ENCODE peak calls at places on chromosomes 6 and 20, in six cellular contexts. P is CD4-positive, alpha-beta memory T cell; D is A549; X is tibial nerve; U is heart right ventricle; G is cardiac muscle cell. J is an unnamed sample. For H3K4me1 and H3K9me3, the result is how much of the 10 kb centered on the place peaks cover.

GRCh38 chr20:63360850-63361497 is at the start of gene CHRNA4:
- DNase-seq in P (no peak), D (no peak), X (no peak), U (peak), G (peak), J (no peak)

GRCh38 chr20:37892001-37892400 is 10.9 kb upstream of the VSTM2L start:
- DNase-seq in P (no peak), D (no peak), X (no peak), U (no peak), G (no peak), J (peak)

GRCh38 chr20:25399038-25399430 is 8.4 kb upstream of the ABHD12 start:
- DNase-seq in P (peak), D (peak), X (no peak), U (no peak), G (peak), J (peak)

GRCh38 chr6:135162678-135163439 is 18.2 kb upstream of the MYB start:
- DNase-seq in P (peak), D (peak), X (no peak), U (no peak), G (peak), J (peak)

GRCh38 chr20:63538204-63539091 is 1.3 kb upstream of the PTK6 start:
- DNase-seq in P (peak), D (peak), X (no peak), U (no peak), G (no peak), J (peak)

GRCh38 chr20:6384368-6384767 is 261.5 kb upstream of the FERMT1 start:
- DNase-seq in P (no peak), D (no peak), X (no peak), U (no peak), G (peak), J (no peak)

GRCh38 chr6:151690303-151690702 is 117.2 kb upstream of the ESR1 start:
- DNase-seq in P (peak), D (no peak), X (no peak), U (no peak), G (no peak), J (no peak)

GRCh38 chr6:105485456-105485855 is 82.6 kb upstream of the PREP start:
- DNase-seq in P (no peak), D (no peak), X (no peak), U (no peak), G (no peak), J (no peak)

GRCh38 chr20:44897133-44897532 is 11.6 kb downstream of the YWHAB start:
- DNase-seq in P (no peak), D (no peak), X (no peak), U (no peak), G (no peak), J (peak)

GRCh38 chr20:31835977-31836852 is 9.2 kb downstream of the FOXS1 start:
- DNase-seq in P (no peak), D (peak), X (peak), U (peak), G (no peak), J (peak)

GRCh38 chr6:42929928-42930360 is 664 bp downstream of the CNPY3 start:
- DNase-seq in P (no peak), D (peak), X (no peak), U (no peak), G (peak), J (peak)

GRCh38 chr20:4193053-4193452 is 177.7 kb upstream of the RNF24 start:
- DNase-seq in P (no peak), D (no peak), X (no peak), U (no peak), G (no peak), J (no peak)

GRCh38 chr6:16855460-16855859 is 94.2 kb upstream of the ATXN1 start:
- DNase-seq in P (no peak), D (no peak), X (no peak), U (no peak), G (no peak), J (no peak)

GRCh38 chr6:30727920-30728605 is 7.9 kb downstream of the TUBB start:
- DNase-seq in P (no peak), D (no peak), X (no peak), U (no peak), G (no peak), J (no peak)

GRCh38 chr6:105021399-105021798 is 64.5 kb downstream of the LIN28B start:
- DNase-seq in P (no peak), D (no peak), X (no peak), U (no peak), G (no peak), J (no peak)

GRCh38 chr6:3340358-3340798 is 81.6 kb downstream of the PSMG4 start:
- DNase-seq in P (no peak), D (no peak), X (no peak), U (no peak), G (no peak), J (no peak)

GRCh38 chr20:58171796-58172425 is 56.5 kb downstream of the ANKRD60 start:
- DNase-seq in P (no peak), D (no peak), X (no peak), U (no peak), G (no peak), J (no peak)

GRCh38 chr20:30489604-30490003 is 767.9 kb upstream of the DEFB115 start:
- DNase-seq in P (no peak), D (no peak), X (no peak), U (no peak), G (peak), J (no peak)

GRCh38 chr20:46546293-46546692 is 4.2 kb downstream of the OCSTAMP start:
- DNase-seq in P (no peak), D (no peak), X (no peak), U (no peak), G (no peak), J (no peak)

GRCh38 chr20:19944772-19945459 is 72.2 kb upstream of the NAA20 start:
- DNase-seq in P (no peak), D (no peak), X (no peak), U (no peak), G (no peak), J (no peak)

GRCh38 chr6:10719386-10720228 is 3.3 kb upstream of the TMEM14C start:
- DNase-seq in P (peak), D (no peak), X (no peak), U (peak), G (no peak), J (peak)

GRCh38 chr20:54123587-54124180 is 50.1 kb downstream of the CYP24A1 start:
- DNase-seq in P (no peak), D (peak), X (no peak), U (no peak), G (peak), J (peak)

GRCh38 chr6:39343461-39343870 is 21.0 kb upstream of the KCNK16 start:
- DNase-seq in P (no peak), D (no peak), X (no peak), U (no peak), G (no peak), J (no peak)

GRCh38 chr6:111858347-111858746 is 14.9 kb downstream of the FYN start:
- DNase-seq in P (no peak), D (no peak), X (no peak), U (no peak), G (no peak), J (no peak)

GRCh38 chr20:50470249-50470858 is 39.8 kb upstream of the PTPN1 start:
- DNase-seq in P (no peak), D (no peak), X (no peak), U (no peak), G (no peak), J (no peak)

GRCh38 chr6:150420428-150420827 is 51.6 kb downstream of the IYD start:
- DNase-seq in P (no peak), D (no peak), X (no peak), U (no peak), G (no peak), J (no peak)

GRCh38 chr20:35369804-35370203 is 42.0 kb downstream of the UQCC1 start:
- DNase-seq in P (no peak), D (no peak), X (no peak), U (no peak), G (peak), J (no peak)

GRCh38 chr6:71665931-71666330 is 220.4 kb upstream of the RIMS1 start:
- DNase-seq in P (no peak), D (no peak), X (no peak), U (no peak), G (no peak), J (no peak)

GRCh38 chr20:58718121-58718563 is 25.5 kb downstream of the NPEPL1 start:
- DNase-seq in P (no peak), D (no peak), X (no peak), U (no peak), G (no peak), J (no peak)

GRCh38 chr6:163719028-163719742 is 304.7 kb downstream of the QKI start:
- DNase-seq in P (no peak), D (no peak), X (no peak), U (no peak), G (no peak), J (no peak)

GRCh38 chr6:3409699-3410384 is 47.0 kb downstream of the SLC22A23 start:
- DNase-seq in P (no peak), D (no peak), X (no peak), U (no peak), G (peak), J (peak)

GRCh38 chr6:41636803-41637178 is 1.5 kb upstream of the MDFI start:
- DNase-seq in P (no peak), D (peak), X (no peak), U (no peak), G (no peak), J (peak)

GRCh38 chr6:25296217-25296905 is 17.2 kb downstream of the CARMIL1 start:
- DNase-seq in P (no peak), D (no peak), X (no peak), U (no peak), G (peak), J (peak)

GRCh38 chr6:152368761-152369624 is 268.2 kb downstream of the SYNE1 start:
- DNase-seq in P (no peak), D (no peak), X (no peak), U (peak), G (no peak), J (no peak)

GRCh38 chr6:142846883-142847287 is 98.1 kb downstream of the HIVEP2 start:
- DNase-seq in P (no peak), D (no peak), X (no peak), U (no peak), G (no peak), J (no peak)
- H3K4me1 ChIP-seq in P (half or more), D (half or more), X (half or more), U (half or more), G (under half), J (under half)

GRCh38 chr6:47029865-47030561 is 12.1 kb downstream of the ADGRF1 start:
- DNase-seq in P (no peak), D (no peak), X (no peak), U (no peak), G (no peak), J (no peak)
- H3K27ac ChIP-seq in P (no peak), D (no peak), X (no peak), U (no peak), G (no peak), J (no peak)

DNA sequence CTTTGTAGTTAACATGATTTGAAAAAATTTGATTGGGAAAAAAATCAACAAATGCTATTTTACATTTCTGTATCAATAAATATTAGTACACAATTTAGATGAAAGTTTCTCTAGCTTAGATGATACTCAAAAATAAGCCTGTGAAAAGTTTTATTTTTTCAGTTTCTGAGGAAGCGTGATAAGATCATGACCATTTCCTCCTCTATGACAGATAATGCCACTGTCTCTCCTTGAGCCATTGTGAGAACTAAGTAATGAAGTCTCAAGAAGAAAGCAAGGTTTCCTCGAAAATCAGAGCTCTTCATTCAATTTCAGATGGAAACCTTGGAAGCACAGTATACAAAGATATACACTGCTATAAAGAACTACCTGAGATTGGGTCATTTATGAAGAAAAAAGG is 395.0 kb downstream of the HDGFL1 start:
- DNase-seq in P (no peak), D (no peak), X (no peak), U (no peak), G (no peak), J (no peak)
- H3K9me3 ChIP-seq in P (under half), D (under half), X (under half), U (under half), G (under half), J (under half)

GRCh38 chr6:138957903-138958302 is 30.1 kb downstream of the REPS1 start:
- DNase-seq in P (no peak), D (no peak), X (no peak), U (no peak), G (no peak), J (no peak)

GRCh38 chr6:138957484-138957883 is 30.6 kb downstream of the REPS1 start:
- DNase-seq in P (no peak), D (no peak), X (no peak), U (no peak), G (no peak), J (peak)

GRCh38 chr6:138955262-138955661 is 32.8 kb downstream of the REPS1 start:
- DNase-seq in P (no peak), D (no peak), X (no peak), U (no peak), G (no peak), J (no peak)

GRCh38 chr6:138956244-138956924 is 31.7 kb downstream of the REPS1 start:
- DNase-seq in P (no peak), D (no peak), X (no peak), U (no peak), G (no peak), J (no peak)

DNA sequence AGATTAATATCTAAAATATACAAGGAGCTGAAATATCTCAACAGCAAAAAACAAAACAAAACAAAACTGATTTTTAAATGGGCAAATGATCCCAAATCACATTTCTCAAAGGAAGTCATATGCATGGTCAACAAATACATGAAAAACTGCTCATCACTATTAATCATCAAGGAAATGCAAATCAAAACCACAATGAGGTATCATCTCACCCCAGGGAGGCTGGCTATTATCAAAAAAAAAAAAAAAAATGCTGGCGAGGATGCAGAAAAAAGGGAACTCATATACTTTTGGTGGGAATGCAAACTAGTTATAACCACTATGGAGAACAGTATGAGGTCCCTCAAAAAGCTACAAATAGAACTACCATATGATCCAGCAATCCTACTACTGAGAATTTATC is 34.6 kb downstream of the REPS1 start:
- DNase-seq in P (no peak), D (no peak), X (no peak), U (no peak), G (no peak), J (no peak)
- H3K4me1 ChIP-seq in P (under half), D (under half), X (under half), U (under half), G (under half), J (under half)

DNA sequence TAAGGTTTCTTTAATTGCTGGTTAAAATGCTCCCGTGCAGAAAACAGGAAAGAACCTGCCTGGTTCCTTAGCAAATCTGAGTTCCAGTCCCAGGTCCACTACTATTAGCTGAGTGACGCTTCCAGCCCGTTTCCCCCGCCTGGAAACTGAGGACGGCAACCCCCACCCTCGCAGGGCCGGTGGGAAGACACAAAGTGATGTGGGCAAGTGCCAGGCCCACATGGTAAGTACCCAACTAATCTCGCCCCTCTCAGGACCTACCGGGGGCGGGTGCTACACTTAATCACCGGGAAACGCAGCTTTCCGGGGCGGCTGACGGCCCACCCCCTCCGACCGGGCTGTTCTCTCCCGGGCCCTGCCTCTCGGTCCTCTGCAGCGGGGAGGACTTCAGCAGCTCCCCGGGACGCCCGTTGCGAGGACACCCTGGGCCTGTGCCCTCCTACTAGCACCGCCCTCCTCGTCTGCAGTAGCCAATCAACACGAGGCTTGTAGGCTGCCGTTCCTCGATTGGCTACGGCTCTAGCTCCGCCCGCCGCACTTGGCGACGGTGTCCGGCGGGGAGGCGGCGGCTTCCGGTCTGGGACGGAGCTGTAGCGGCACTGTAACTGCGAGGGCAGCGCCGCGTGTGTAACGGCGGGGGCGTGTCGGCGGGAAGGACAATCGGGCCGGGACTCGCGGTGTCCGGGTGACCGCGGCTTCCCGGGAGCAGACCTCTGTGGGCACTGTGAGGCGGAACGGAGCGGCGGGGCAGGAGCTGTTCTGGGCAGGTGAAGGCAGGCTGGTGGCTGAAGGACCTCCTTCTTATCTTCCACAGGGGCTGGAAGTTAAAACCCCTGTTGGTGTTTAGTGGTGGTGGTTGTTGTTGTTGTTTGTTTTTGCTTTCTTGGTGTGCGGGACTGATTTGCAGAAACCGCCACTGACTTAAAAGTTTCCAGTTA is at the start of gene ZBTB9:
- DNase-seq in P (peak), D (peak), X (peak), U (peak), G (peak), J (peak)
- H3K27ac ChIP-seq in P (peak), D (peak), X (peak), U (peak), G (peak), J (peak)

GRCh38 chr6:130676773-130677144 is 150.4 kb upstream of the SMLR1 start:
- DNase-seq in P (no peak), D (no peak), X (no peak), U (no peak), G (no peak), J (no peak)
- H3K9me3 ChIP-seq in P (under half), D (under half), X (under half), U (under half), G (under half), J (under half)

DNA sequence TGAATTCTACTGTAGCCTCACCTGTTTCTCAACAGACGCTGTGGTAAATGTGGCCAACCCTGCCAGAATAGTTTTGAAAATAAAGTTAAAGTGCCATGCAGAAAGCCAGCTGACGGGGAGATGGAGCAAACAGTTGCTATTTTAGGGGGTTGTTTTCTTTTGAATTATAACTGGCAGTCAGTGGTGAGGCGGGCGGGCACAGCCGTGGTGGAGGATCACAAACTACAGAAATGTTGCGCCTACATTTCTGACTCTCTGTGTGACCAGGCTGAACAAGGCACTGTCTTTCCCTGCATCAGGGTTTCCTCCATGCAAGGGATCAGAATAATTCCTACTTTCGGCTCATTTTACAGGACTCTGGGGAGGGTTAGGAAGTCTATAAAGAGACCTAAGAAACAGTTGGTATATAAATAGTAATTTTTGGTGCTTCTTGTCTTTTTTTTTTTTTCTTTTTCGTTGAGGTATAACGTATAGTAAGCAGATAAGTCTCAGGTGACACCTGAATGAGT is 17.2 kb downstream of the CHMP4B start:
- DNase-seq in P (no peak), D (no peak), X (no peak), U (no peak), G (no peak), J (no peak)
- H3K4me1 ChIP-seq in P (half or more), D (under half), X (half or more), U (half or more), G (half or more), J (under half)

GRCh38 chr6:12293234-12293930 is 3.2 kb downstream of the EDN1 start:
- DNase-seq in P (no peak), D (no peak), X (no peak), U (no peak), G (no peak), J (no peak)

GRCh38 chr6:12291083-12291784 is 1.1 kb downstream of the EDN1 start:
- DNase-seq in P (no peak), D (no peak), X (no peak), U (no peak), G (no peak), J (no peak)

GRCh38 chr6:12289655-12290489 is at the start of gene EDN1:
- DNase-seq in P (peak), D (peak), X (peak), U (peak), G (peak), J (peak)

GRCh38 chr6:12290490-12290820 is 294 bp downstream of the EDN1 start:
- DNase-seq in P (no peak), D (no peak), X (no peak), U (no peak), G (no peak), J (no peak)

GRCh38 chr6:12291785-12292604 is 1.8 kb downstream of the EDN1 start:
- DNase-seq in P (no peak), D (no peak), X (no peak), U (no peak), G (no peak), J (peak)
- H3K27ac ChIP-seq in P (no peak), D (peak), X (peak), U (no peak), G (no peak), J (peak)

DNA sequence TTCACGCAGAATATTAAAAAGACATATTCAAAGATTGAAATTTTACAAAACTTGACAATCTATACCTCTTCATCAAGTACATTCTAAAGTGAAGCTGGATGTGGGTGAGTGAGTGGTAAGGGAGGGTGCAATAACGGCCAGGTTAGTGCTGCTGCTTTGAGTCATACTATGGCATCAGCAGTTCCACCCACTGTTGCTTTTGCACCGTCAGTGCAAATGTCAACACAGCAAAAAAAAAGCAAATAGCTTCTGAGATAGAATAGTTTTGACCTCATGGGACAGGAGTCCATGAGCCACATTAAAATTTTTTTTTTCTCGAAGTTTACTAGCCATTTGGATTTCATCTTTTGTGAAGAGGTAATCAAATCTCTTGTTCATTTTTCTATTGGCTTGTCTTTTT is 31.8 kb downstream of the PSMF1 start:
- DNase-seq in P (no peak), D (peak), X (no peak), U (no peak), G (no peak), J (peak)
- H3K9me3 ChIP-seq in P (under half), D (under half), X (under half), U (under half), G (under half), J (under half)